ENCODE peak calls at places on chromosome 6, in four cellular contexts. D is MM.1S, W is hepatocyte, G is OCI-LY7. O is an unnamed sample.

GRCh38 chr6:129774697-129775447 is 64.9 kb upstream of the ARHGAP18 start:
- DNase-seq in D (peak; percentile 42), W (peak; percentile 89), G (peak; percentile 57), O (peak; percentile 90)

GRCh38 chr6:166904101-166904746 is 52.1 kb downstream of the RNASET2 start:
- DNase-seq in D (no peak), W (no peak), G (no peak), O (peak; percentile 55)

GRCh38 chr6:73586416-73586974 is 65.7 kb upstream of the EEF1A1 start:
- DNase-seq in D (no peak), W (no peak), G (no peak), O (no peak)

GRCh38 chr6:4902363-4902762 is 101.5 kb downstream of the RPP40 start:
- DNase-seq in D (no peak), W (no peak), G (peak; percentile 61), O (no peak)

GRCh38 chr6:21915707-21916399 is 322.3 kb downstream of the SOX4 start:
- DNase-seq in D (no peak), W (no peak), G (no peak), O (no peak)

GRCh38 chr6:113172531-113172966 is 684.6 kb upstream of the MARCKS start:
- DNase-seq in D (no peak), W (no peak), G (no peak), O (no peak)

GRCh38 chr6:167550936-167551633 is 226.2 kb downstream of the TTLL2 start:
- DNase-seq in D (no peak), W (peak; percentile 61), G (no peak), O (no peak)

GRCh38 chr6:131383421-131384411 is 189.3 kb upstream of the ARG1 start:
- DNase-seq in D (no peak), W (no peak), G (no peak), O (peak; percentile 16)

GRCh38 chr6:105596284-105596755 is 193.4 kb upstream of the PREP start:
- DNase-seq in D (no peak), W (peak; percentile 30), G (no peak), O (no peak)

GRCh38 chr6:34234667-34235604 is 1.7 kb upstream of the HMGA1 start:
- DNase-seq in D (no peak), W (peak; percentile 76), G (peak; percentile 27), O (peak; percentile 98)

GRCh38 chr6:84645000-84645399 is 119.4 kb downstream of the TBX18 start:
- DNase-seq in D (no peak), W (no peak), G (no peak), O (no peak)

GRCh38 chr6:29847871-29848630 is 20.4 kb downstream of the HLA-G start:
- DNase-seq in D (peak; percentile 67), W (peak; percentile 87), G (peak; percentile 70), O (peak; percentile 87)

GRCh38 chr6:82248233-82248735 is 740 bp upstream of the IBTK start:
- DNase-seq in D (peak; percentile 16), W (peak; percentile 78), G (no peak), O (peak; percentile 61)

GRCh38 chr6:117206951-117207687 is 58.2 kb upstream of the VGLL2 start:
- DNase-seq in D (no peak), W (peak; percentile 6), G (no peak), O (peak; percentile 73)

GRCh38 chr6:87829622-87830121 is 127.6 kb upstream of the AKIRIN2 start:
- DNase-seq in D (no peak), W (no peak), G (no peak), O (no peak)

GRCh38 chr6:130063806-130064205 is 45.4 kb downstream of the L3MBTL3 start:
- DNase-seq in D (no peak), W (no peak), G (no peak), O (no peak)

GRCh38 chr6:30227763-30228487 is 14.7 kb upstream of the TRIM26 start:
- DNase-seq in D (no peak), W (no peak), G (no peak), O (no peak)

GRCh38 chr6:143595256-143596036 is 82.3 kb upstream of the PHACTR2 start:
- DNase-seq in D (no peak), W (no peak), G (no peak), O (no peak)

GRCh38 chr6:32108094-32108627 is 977 bp downstream of the TNXB start:
- DNase-seq in D (no peak), W (peak; percentile 63), G (no peak), O (peak; percentile 21)

GRCh38 chr6:82917346-82918064 is 148.1 kb downstream of the UBE3D start:
- DNase-seq in D (no peak), W (peak; percentile 22), G (no peak), O (no peak)

GRCh38 chr6:122789862-122790739 is 1.0 kb downstream of the SMPDL3A start:
- DNase-seq in D (peak; percentile 41), W (peak; percentile 59), G (no peak), O (peak; percentile 39)

GRCh38 chr6:37920667-37921066 is 101.1 kb downstream of the ZFAND3 start:
- DNase-seq in D (no peak), W (no peak), G (no peak), O (peak; percentile 11)

GRCh38 chr6:107066697-107067659 is 39.0 kb downstream of the MTRES1 start:
- DNase-seq in D (no peak), W (peak; percentile 35), G (no peak), O (no peak)

GRCh38 chr6:20605581-20605980 is 71.3 kb downstream of the CDKAL1 start:
- DNase-seq in D (no peak), W (no peak), G (no peak), O (no peak)

GRCh38 chr6:17987576-17988421 is at the start of gene KIF13A:
- DNase-seq in D (peak; percentile 65), W (peak; percentile 84), G (peak; percentile 67), O (peak; percentile 81)

GRCh38 chr6:113018351-113019151 is 671.4 kb downstream of the RFPL4B start:
- DNase-seq in D (no peak), W (peak; percentile 17), G (no peak), O (no peak)

GRCh38 chr6:127878115-127878514 is 22.7 kb downstream of the THEMIS start:
- DNase-seq in D (no peak), W (no peak), G (no peak), O (no peak)

GRCh38 chr6:151269318-151269995 is 29.7 kb downstream of the AKAP12 start:
- DNase-seq in D (no peak), W (no peak), G (no peak), O (no peak)

GRCh38 chr6:18044108-18044783 is 56.8 kb upstream of the KIF13A start:
- DNase-seq in D (no peak), W (no peak), G (no peak), O (no peak)

GRCh38 chr6:70479236-70479635 is 65.9 kb downstream of the FAM135A start:
- DNase-seq in D (no peak), W (peak; percentile 30), G (no peak), O (peak; percentile 35)

GRCh38 chr6:56806368-56806767 is 148.5 kb upstream of the BEND6 start:
- DNase-seq in D (no peak), W (no peak), G (no peak), O (peak; percentile 77)

GRCh38 chr6:157224957-157225574 is 98.3 kb downstream of the TMEM242 start:
- DNase-seq in D (no peak), W (no peak), G (no peak), O (no peak)
- TF ChIP-seq EZH2phosphoT487 in D (no peak), W (no peak), G (no peak), O (no peak)

GRCh38 chr6:158894192-158894591 is 75.0 kb upstream of the EZR start:
- DNase-seq in D (no peak), W (peak; percentile 81), G (no peak), O (peak; percentile 59)
- H2AFZ ChIP-seq in D (no peak overlapping the region), W (no peak overlapping the region), G (no peak overlapping the region), O (no peak overlapping the region)

GRCh38 chr6:103122766-103123601 is 1729.5 kb downstream of the GRIK2 start:
- DNase-seq in D (peak; percentile 53), W (peak; percentile 86), G (peak; percentile 72), O (peak; percentile 90)
- TF ChIP-seq CTCF in D (peak; percentile 65), W (peak; percentile 59), G (peak; percentile 86), O (peak; percentile 77)

GRCh38 chr6:72553531-72554202 is 68.2 kb upstream of the KCNQ5 start:
- DNase-seq in D (no peak), W (no peak), G (no peak), O (no peak)
- TF ChIP-seq EZH2phosphoT487 in D (no peak), W (no peak), G (no peak), O (no peak)